ENCODE peak calls at places on chromosome 1, in five cellular contexts. One of them, this sample, is unnamed.

GRCh38 chr1:33735624-33736023 is 128.3 kb upstream of the HMGB4 start:
- DNase-seq in endothelial cell: no peak
- DNase-seq in OCI-LY7: no peak
- DNase-seq in dorsolateral prefrontal cortex: no peak
- DNase-seq in K562: no peak
- DNase-seq in this sample: no peak

GRCh38 chr1:191912517-191912916 is 245.7 kb upstream of the RGS18 start:
- DNase-seq in endothelial cell: no peak
- DNase-seq in OCI-LY7: no peak
- DNase-seq in dorsolateral prefrontal cortex: no peak
- DNase-seq in K562: no peak
- DNase-seq in this sample: no peak

GRCh38 chr1:10186453-10187319 is 23.7 kb upstream of the KIF1B start:
- DNase-seq in endothelial cell: no peak
- DNase-seq in OCI-LY7: no peak
- DNase-seq in dorsolateral prefrontal cortex: no peak
- DNase-seq in K562: no peak
- DNase-seq in this sample: no peak

GRCh38 chr1:158053276-158053675 is 59.8 kb downstream of the KIRREL1 start:
- DNase-seq in endothelial cell: no peak
- DNase-seq in OCI-LY7: no peak
- DNase-seq in dorsolateral prefrontal cortex: no peak
- DNase-seq in K562: no peak
- DNase-seq in this sample: no peak

GRCh38 chr1:237287876-237288517 is 246.0 kb downstream of the RYR2 start:
- DNase-seq in endothelial cell: no peak
- DNase-seq in OCI-LY7: no peak
- DNase-seq in dorsolateral prefrontal cortex: no peak
- DNase-seq in K562: no peak
- DNase-seq in this sample: no peak

GRCh38 chr1:225746361-225747179 is 31.1 kb upstream of the SRP9 start:
- DNase-seq in endothelial cell: peak
- DNase-seq in OCI-LY7: no peak
- DNase-seq in dorsolateral prefrontal cortex: peak
- DNase-seq in K562: no peak
- DNase-seq in this sample: no peak

GRCh38 chr1:222331340-222331739 is 216.6 kb downstream of the HHIPL2 start:
- DNase-seq in endothelial cell: no peak
- DNase-seq in OCI-LY7: no peak
- DNase-seq in dorsolateral prefrontal cortex: no peak
- DNase-seq in K562: no peak
- DNase-seq in this sample: no peak

GRCh38 chr1:13802782-13803545 is 103.0 kb downstream of the PRDM2 start:
- DNase-seq in endothelial cell: no peak
- DNase-seq in OCI-LY7: no peak
- DNase-seq in dorsolateral prefrontal cortex: no peak
- DNase-seq in K562: no peak
- DNase-seq in this sample: no peak

GRCh38 chr1:203074610-203075009 is 11.2 kb downstream of the MYOG start:
- DNase-seq in endothelial cell: no peak
- DNase-seq in OCI-LY7: no peak
- DNase-seq in dorsolateral prefrontal cortex: no peak
- DNase-seq in K562: no peak
- DNase-seq in this sample: no peak
- TF ChIP-seq CTCF in endothelial cell: no peak
- TF ChIP-seq CTCF in OCI-LY7: no peak
- TF ChIP-seq CTCF in dorsolateral prefrontal cortex: no peak
- TF ChIP-seq CTCF in K562: no peak
- TF ChIP-seq CTCF in this sample: no peak

GRCh38 chr1:154476791-154477190 is 25.2 kb upstream of the TDRD10 start:
- DNase-seq in endothelial cell: no peak
- DNase-seq in OCI-LY7: no peak
- DNase-seq in dorsolateral prefrontal cortex: no peak
- DNase-seq in K562: no peak
- DNase-seq in this sample: no peak

GRCh38 chr1:154478013-154478412 is 24.0 kb upstream of the TDRD10 start:
- DNase-seq in endothelial cell: no peak
- DNase-seq in OCI-LY7: no peak
- DNase-seq in dorsolateral prefrontal cortex: no peak
- DNase-seq in K562: no peak
- DNase-seq in this sample: no peak

GRCh38 chr1:154481058-154481457 is 21.0 kb upstream of the TDRD10 start:
- DNase-seq in endothelial cell: no peak
- DNase-seq in OCI-LY7: no peak
- DNase-seq in dorsolateral prefrontal cortex: no peak
- DNase-seq in K562: no peak
- DNase-seq in this sample: no peak

GRCh38 chr1:154479764-154480421 is 22.1 kb upstream of the TDRD10 start:
- DNase-seq in endothelial cell: peak
- DNase-seq in OCI-LY7: peak
- DNase-seq in dorsolateral prefrontal cortex: peak
- DNase-seq in K562: peak
- DNase-seq in this sample: peak

DNA sequence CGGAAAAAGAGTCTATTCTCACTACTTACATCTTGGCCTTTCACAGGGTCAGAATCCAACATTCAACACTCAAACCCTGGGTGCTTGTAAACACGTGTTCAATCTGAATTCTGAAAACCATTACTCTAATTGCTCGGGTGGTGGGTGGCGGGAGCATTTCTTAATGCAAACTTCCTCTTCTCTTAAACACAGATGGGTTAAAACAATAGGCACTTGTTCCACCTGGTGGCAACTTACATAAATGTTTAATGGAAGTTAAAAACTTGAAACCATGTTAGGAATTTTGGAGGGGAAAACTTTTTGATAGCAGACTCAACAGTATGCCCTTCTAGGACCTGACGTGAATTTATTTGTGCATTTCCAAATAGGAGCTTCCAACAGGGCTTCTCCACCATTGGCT is 23.4 kb upstream of the TDRD10 start:
- DNase-seq in endothelial cell: no peak
- DNase-seq in OCI-LY7: peak
- DNase-seq in dorsolateral prefrontal cortex: no peak
- DNase-seq in K562: no peak
- DNase-seq in this sample: peak
- TF ChIP-seq CTCF in endothelial cell: no peak
- TF ChIP-seq CTCF in OCI-LY7: peak
- TF ChIP-seq CTCF in dorsolateral prefrontal cortex: no peak
- TF ChIP-seq CTCF in K562: no peak
- TF ChIP-seq CTCF in this sample: peak

DNA sequence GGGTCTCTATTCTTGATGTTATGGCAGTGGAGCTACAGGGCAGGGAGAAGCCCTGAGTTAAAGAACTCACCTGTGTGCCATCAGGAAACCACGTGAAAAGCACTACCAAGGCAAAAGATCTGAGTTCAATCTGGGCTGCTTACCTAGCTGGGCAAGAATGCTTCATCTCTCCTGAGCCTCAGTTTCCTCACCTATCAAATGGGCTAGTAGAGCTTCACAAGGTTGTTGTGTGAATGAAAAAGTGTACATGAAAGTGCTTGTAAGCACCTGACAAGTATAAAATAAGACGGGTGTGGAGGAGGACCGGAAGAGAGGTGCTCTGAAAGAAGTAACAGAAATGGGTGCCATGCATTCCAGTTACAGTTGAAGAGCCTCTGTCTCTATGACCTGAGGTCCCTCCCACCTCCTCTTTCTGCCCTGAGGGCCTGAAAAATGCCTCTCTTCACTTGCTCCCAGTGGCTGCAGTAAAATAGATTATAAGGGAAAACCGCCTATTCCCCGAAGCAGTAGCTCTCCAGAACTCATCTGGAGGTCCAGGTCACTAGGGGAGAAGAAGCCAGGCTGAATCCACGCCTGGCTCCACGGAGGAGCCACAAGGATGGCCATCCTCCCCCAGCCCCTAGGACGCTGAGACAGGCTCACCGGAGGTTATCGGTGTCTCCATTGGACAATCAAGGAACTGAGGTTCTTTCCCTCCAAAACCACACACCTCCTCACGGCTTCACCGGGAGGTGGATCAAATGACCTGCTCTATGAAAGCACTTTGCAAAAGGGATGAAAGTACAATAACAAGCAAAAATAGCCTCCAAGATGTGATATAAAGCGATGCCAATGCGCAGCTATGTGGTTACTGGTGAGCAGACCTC is 1.4 kb downstream of the GPR161 start:
- DNase-seq in endothelial cell: no peak
- DNase-seq in OCI-LY7: no peak
- DNase-seq in dorsolateral prefrontal cortex: no peak
- DNase-seq in K562: no peak
- DNase-seq in this sample: no peak
- TF ChIP-seq CTCF in endothelial cell: no peak
- TF ChIP-seq CTCF in OCI-LY7: no peak
- TF ChIP-seq CTCF in dorsolateral prefrontal cortex: no peak
- TF ChIP-seq CTCF in K562: no peak
- TF ChIP-seq CTCF in this sample: no peak

DNA sequence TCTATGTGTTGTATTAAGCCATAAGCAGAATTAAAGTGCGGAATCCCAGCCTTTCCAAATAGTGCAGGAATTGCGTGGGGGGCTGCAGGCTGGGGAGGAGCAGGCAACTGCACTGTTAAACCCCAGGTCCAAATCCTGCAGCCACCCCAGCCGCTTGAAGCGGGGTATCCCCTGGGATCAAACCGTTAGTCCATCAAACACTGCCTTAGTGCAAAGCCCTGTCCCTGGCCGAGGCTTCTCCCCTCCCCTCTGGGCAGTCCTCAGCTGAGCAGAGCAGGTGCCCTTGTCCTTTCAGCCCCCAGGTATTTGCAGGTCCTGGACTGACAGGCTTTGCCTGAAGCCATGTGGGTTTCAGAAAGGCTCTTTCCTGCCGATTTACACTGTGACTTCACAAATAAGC is 390.3 kb downstream of the CAMTA1 start:
- DNase-seq in endothelial cell: no peak
- DNase-seq in OCI-LY7: no peak
- DNase-seq in dorsolateral prefrontal cortex: no peak
- DNase-seq in K562: no peak
- DNase-seq in this sample: no peak
- TF ChIP-seq CTCF in endothelial cell: no peak
- TF ChIP-seq CTCF in OCI-LY7: no peak
- TF ChIP-seq CTCF in dorsolateral prefrontal cortex: no peak
- TF ChIP-seq CTCF in K562: no peak
- TF ChIP-seq CTCF in this sample: no peak

DNA sequence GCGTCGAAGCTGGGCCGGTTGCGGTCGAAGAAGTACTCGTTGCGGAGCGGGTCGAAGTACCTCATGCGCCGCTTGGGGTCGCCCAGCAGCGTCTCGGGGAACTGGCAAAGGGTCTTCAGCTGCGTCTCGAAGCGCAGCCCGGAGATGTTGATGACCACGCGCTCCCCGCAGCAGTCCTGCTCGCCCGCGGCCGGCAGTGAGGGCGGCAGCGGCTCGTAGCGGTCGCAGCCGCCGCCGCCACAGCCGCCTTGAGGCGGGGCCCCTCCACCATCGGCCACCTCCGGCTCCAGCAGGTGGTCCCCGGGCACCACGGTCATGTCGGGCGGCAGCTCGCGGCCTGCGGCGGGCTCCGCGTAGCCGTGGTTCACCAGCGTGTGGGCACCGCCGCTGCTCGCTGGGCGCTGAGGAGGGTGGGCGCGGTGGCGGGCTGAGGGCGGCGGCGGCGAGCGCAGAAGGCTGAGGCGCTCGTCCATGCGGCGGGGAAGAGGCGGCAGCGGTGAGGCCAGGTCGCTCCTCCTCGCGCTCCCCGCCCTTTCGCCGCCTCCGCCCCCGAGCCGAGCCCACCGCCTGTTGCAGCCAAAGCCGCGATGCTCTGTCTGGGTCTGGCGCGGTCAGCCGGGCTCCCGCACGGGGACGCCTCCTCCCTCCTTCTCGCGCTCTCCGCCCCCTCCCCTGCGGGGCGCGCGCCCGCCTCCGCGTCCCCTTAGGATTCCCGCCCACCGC is at the start of gene KCNA3:
- DNase-seq in endothelial cell: peak
- DNase-seq in OCI-LY7: peak
- DNase-seq in dorsolateral prefrontal cortex: no peak
- DNase-seq in K562: no peak
- DNase-seq in this sample: peak
- TF ChIP-seq CTCF in endothelial cell: no peak
- TF ChIP-seq CTCF in OCI-LY7: peak
- TF ChIP-seq CTCF in dorsolateral prefrontal cortex: no peak
- TF ChIP-seq CTCF in K562: no peak
- TF ChIP-seq CTCF in this sample: no peak

GRCh38 chr1:116755036-116755435 is 806 bp downstream of the CD2 start:
- DNase-seq in endothelial cell: no peak
- DNase-seq in OCI-LY7: no peak
- DNase-seq in dorsolateral prefrontal cortex: no peak
- DNase-seq in K562: no peak
- DNase-seq in this sample: no peak
- TF ChIP-seq CTCF in endothelial cell: no peak
- TF ChIP-seq CTCF in OCI-LY7: no peak
- TF ChIP-seq CTCF in dorsolateral prefrontal cortex: no peak
- TF ChIP-seq CTCF in K562: no peak
- TF ChIP-seq CTCF in this sample: no peak

DNA sequence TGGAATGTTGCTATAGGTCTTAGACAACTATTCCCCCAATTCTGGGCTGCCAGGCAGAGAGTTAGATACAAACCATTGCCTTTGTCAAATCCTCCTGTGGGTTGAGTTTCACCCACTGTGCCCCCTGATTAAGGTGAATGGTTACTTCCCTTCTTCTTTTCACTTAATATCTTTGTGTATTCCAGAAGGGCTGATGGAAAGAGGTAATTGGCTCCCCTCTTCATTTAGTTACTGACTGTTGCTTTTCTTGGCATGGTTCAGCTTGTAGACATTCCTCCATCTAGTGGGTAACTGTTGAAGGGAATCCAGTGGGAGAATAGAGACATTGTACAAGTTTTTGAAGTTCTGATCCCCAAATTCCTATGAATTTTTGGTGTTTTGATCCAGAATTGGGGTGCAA is 43.8 kb upstream of the MACF1 start:
- DNase-seq in endothelial cell: no peak
- DNase-seq in OCI-LY7: no peak
- DNase-seq in dorsolateral prefrontal cortex: no peak
- DNase-seq in K562: no peak
- DNase-seq in this sample: no peak
- TF ChIP-seq CTCF in endothelial cell: no peak
- TF ChIP-seq CTCF in OCI-LY7: no peak
- TF ChIP-seq CTCF in dorsolateral prefrontal cortex: no peak
- TF ChIP-seq CTCF in K562: no peak
- TF ChIP-seq CTCF in this sample: no peak

DNA sequence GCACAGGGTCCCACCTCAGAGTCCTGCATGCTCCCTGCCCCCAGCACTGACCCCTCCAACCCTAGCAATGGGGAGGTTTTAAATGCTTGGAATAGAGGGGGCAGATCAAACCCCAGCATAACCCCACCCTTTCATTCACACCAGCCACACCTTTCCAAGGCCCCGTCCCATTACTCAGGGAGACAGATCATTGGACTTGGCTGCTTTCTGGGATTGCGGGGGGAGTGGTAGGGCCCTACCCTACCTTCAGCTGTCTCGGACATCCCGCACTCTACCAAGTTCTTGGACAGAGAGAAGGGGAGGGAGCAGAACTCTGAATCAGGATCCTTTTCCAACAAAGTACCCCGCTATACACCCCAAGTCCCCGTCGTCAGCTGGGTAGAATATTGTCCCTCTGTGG is 983 bp downstream of the PADI2 start:
- DNase-seq in endothelial cell: no peak
- DNase-seq in OCI-LY7: no peak
- DNase-seq in dorsolateral prefrontal cortex: no peak
- DNase-seq in K562: no peak
- DNase-seq in this sample: no peak
- TF ChIP-seq CTCF in endothelial cell: no peak
- TF ChIP-seq CTCF in OCI-LY7: no peak
- TF ChIP-seq CTCF in dorsolateral prefrontal cortex: no peak
- TF ChIP-seq CTCF in K562: no peak
- TF ChIP-seq CTCF in this sample: no peak

GRCh38 chr1:93061895-93062792 is 16.9 kb upstream of the MTF2 start:
- DNase-seq in endothelial cell: no peak
- DNase-seq in OCI-LY7: peak
- DNase-seq in dorsolateral prefrontal cortex: no peak
- DNase-seq in K562: peak
- DNase-seq in this sample: peak
- TF ChIP-seq CTCF in endothelial cell: no peak
- TF ChIP-seq CTCF in OCI-LY7: peak
- TF ChIP-seq CTCF in dorsolateral prefrontal cortex: no peak
- TF ChIP-seq CTCF in K562: peak
- TF ChIP-seq CTCF in this sample: peak

GRCh38 chr1:94240822-94241221 is 3.4 kb upstream of the ARHGAP29 start:
- DNase-seq in endothelial cell: no peak
- DNase-seq in OCI-LY7: peak
- DNase-seq in dorsolateral prefrontal cortex: no peak
- DNase-seq in K562: no peak
- DNase-seq in this sample: no peak
- TF ChIP-seq CTCF in endothelial cell: peak
- TF ChIP-seq CTCF in OCI-LY7: peak
- TF ChIP-seq CTCF in dorsolateral prefrontal cortex: no peak
- TF ChIP-seq CTCF in K562: peak
- TF ChIP-seq CTCF in this sample: no peak